ENCODE peak calls at places on chromosome 7, in eight cellular contexts. L is RCC 7860; G is activated T-cell treated with anti-CD3 and anti-CD28 coated beads, Interleukin-2, amount 50 U/mL, for 48 hours; D is HS-5; C is neural progenitor cell; Z is occipital lobe; U is globus pallidus; Y is GM20000. B is an unnamed sample.

GRCh38 chr7:130286881-130287280 is 6.1 kb upstream of the CPA4 start:
- DNase-seq in Y (no peak), C (no peak), L (no peak), U (no peak), Z (no peak), G (no peak), D (no peak), B (no peak)

GRCh38 chr7:5594616-5595544 is 171.2 kb upstream of the TNRC18 start:
- DNase-seq in G (peak), U (no peak), Y (peak), D (peak), C (peak), L (peak), Z (no peak), B (peak)

GRCh38 chr7:22842383-22842903 is 19.8 kb upstream of the TOMM7 start:
- DNase-seq in Y (no peak), G (no peak), C (no peak), Z (no peak), L (no peak), U (peak), D (no peak), B (no peak)

GRCh38 chr7:96707901-96708774 is 1.5 kb downstream of the SEM1 start:
- DNase-seq in Z (no peak), C (no peak), L (no peak), G (no peak), Y (no peak), U (no peak), D (no peak), B (no peak)

GRCh38 chr7:101720324-101720723 is 91.2 kb upstream of the MYL10 start:
- DNase-seq in U (no peak), L (no peak), G (no peak), Z (no peak), Y (no peak), C (no peak), D (no peak), B (no peak)

GRCh38 chr7:123749537-123749857 is 694 bp upstream of the WASL start:
- DNase-seq in U (no peak), D (peak), Z (no peak), L (peak), C (no peak), Y (peak), G (no peak), B (no peak)

GRCh38 chr7:131642429-131642828 is 86.0 kb upstream of the PODXL start:
- DNase-seq in D (no peak), U (no peak), G (no peak), Z (no peak), L (no peak), C (no peak), Y (no peak), B (no peak)

GRCh38 chr7:91289633-91290260 is 25.5 kb downstream of the FZD1 start:
- DNase-seq in C (no peak), Z (no peak), Y (no peak), U (peak), G (no peak), D (no peak), L (peak), B (peak)

GRCh38 chr7:2641406-2642393 is 9.9 kb downstream of the TTYH3 start:
- DNase-seq in Y (peak), Z (peak), G (no peak), L (peak), D (no peak), C (peak), U (peak), B (no peak)

GRCh38 chr7:151117565-151117964 is 31.3 kb downstream of the AGAP3 start:
- DNase-seq in C (no peak), Z (no peak), Y (no peak), L (no peak), U (no peak), D (no peak), G (peak), B (no peak)